ENCODE peak calls at places on chromosome 13, in four cellular contexts. H is IMR-90, D is H9, J is neural progenitor cell. B is an unnamed sample.

GRCh38 chr13:94952787-94953186 is 240.4 kb upstream of the SOX21 start:
- DNase-seq in H (no peak), D (no peak), J (no peak), B (no peak)

GRCh38 chr13:40101708-40102359 is 446.4 kb downstream of the COG6 start:
- DNase-seq in H (no peak), D (no peak), J (no peak), B (no peak)

GRCh38 chr13:73898276-73898675 is 235.9 kb downstream of the KLF12 start:
- DNase-seq in H (no peak), D (no peak), J (no peak), B (no peak)

GRCh38 chr13:98488736-98489135 is 88.2 kb downstream of the STK24 start:
- DNase-seq in H (no peak), D (no peak), J (no peak), B (no peak)

GRCh38 chr13:94595006-94595942 is 678 bp downstream of the TGDS start:
- DNase-seq in H (peak; percentile 30), D (peak; percentile 45), J (peak; percentile 40), B (no peak)

GRCh38 chr13:27788271-27788670 is 4.0 kb upstream of the GSX1 start:
- DNase-seq in H (no peak), D (no peak), J (no peak), B (no peak)

GRCh38 chr13:20685042-20685441 is 18.5 kb upstream of the IL17D start:
- DNase-seq in H (no peak), D (no peak), J (no peak), B (no peak)

GRCh38 chr13:83752141-83752540 is 130.1 kb downstream of the SLITRK1 start:
- DNase-seq in H (peak; percentile 47), D (no peak), J (no peak), B (no peak)

GRCh38 chr13:29190298-29190697 is 370.2 kb downstream of the MTUS2 start:
- DNase-seq in H (no peak), D (no peak), J (no peak), B (no peak)

GRCh38 chr13:49238621-49239020 is 9.1 kb upstream of the CDADC1 start:
- DNase-seq in H (no peak), D (no peak), J (no peak), B (no peak)

GRCh38 chr13:33543631-33544030 is 258.1 kb upstream of the STARD13 start:
- DNase-seq in H (no peak), D (no peak), J (peak; percentile 7), B (no peak)

GRCh38 chr13:75196112-75196855 is 285.7 kb downstream of the TBC1D4 start:
- DNase-seq in H (peak; percentile 8), D (no peak), J (no peak), B (no peak)

GRCh38 chr13:91567485-91568207 is 169.2 kb downstream of the GPC5 start:
- DNase-seq in H (no peak), D (no peak), J (no peak), B (no peak)

GRCh38 chr13:39684531-39685137 is 29.2 kb downstream of the COG6 start:
- DNase-seq in H (peak; percentile 65), D (no peak), J (peak; percentile 64), B (no peak)

GRCh38 chr13:60163525-60164471 is at the start of gene DIAPH3:
- DNase-seq in H (peak; percentile 95), D (peak; percentile 97), J (peak; percentile 99), B (peak; percentile 98)

GRCh38 chr13:48801255-48801654 is 147.5 kb downstream of the CYSLTR2 start:
- DNase-seq in H (peak; percentile 81), D (no peak), J (no peak), B (no peak)

GRCh38 chr13:34571716-34572115 is 370.4 kb upstream of the NBEA start:
- DNase-seq in H (no peak), D (no peak), J (no peak), B (no peak)

GRCh38 chr13:99916366-99917103 is 55.0 kb downstream of the ZIC5 start:
- DNase-seq in H (peak; percentile 71), D (no peak), J (peak; percentile 49), B (no peak)

GRCh38 chr13:113789167-113789566 is 30.1 kb downstream of the TMEM255B start:
- DNase-seq in H (no peak), D (no peak), J (no peak), B (no peak)

GRCh38 chr13:100508996-100509395 is 79.6 kb downstream of the GGACT start:
- DNase-seq in H (no peak), D (no peak), J (no peak), B (no peak)

GRCh38 chr13:30638301-30638700 is 20.6 kb downstream of the USPL1 start:
- DNase-seq in H (no peak), D (no peak), J (no peak), B (no peak)

GRCh38 chr13:99726261-99726894 is 225.1 kb downstream of the TM9SF2 start:
- DNase-seq in H (no peak), D (peak; percentile 32), J (peak; percentile 70), B (no peak)

GRCh38 chr13:81929988-81930387 is 1589.1 kb upstream of the SPRY2 start:
- DNase-seq in H (no peak), D (peak; percentile 25), J (peak; percentile 61), B (no peak)

GRCh38 chr13:52851153-52851962 is 2.9 kb upstream of the PCDH8 start:
- DNase-seq in H (no peak), D (peak; percentile 85), J (peak; percentile 97), B (peak; percentile 74)

GRCh38 chr13:91167706-91168459 is 179.6 kb upstream of the MIR17HG start:
- DNase-seq in H (no peak), D (no peak), J (no peak), B (no peak)

GRCh38 chr13:28707629-28708427 is 10.9 kb downstream of the SLC46A3 start:
- DNase-seq in H (peak; percentile 92), D (no peak), J (no peak), B (no peak)

GRCh38 chr13:93625536-93625935 is 398.9 kb downstream of the GPC6 start:
- DNase-seq in H (peak; percentile 10), D (no peak), J (no peak), B (no peak)

GRCh38 chr13:108915095-108915633 is 285.8 kb downstream of the MYO16 start:
- DNase-seq in H (peak; percentile 50), D (no peak), J (no peak), B (no peak)

GRCh38 chr13:31119526-31119925 is 42.2 kb downstream of the HSPH1 start:
- DNase-seq in H (no peak), D (no peak), J (no peak), B (no peak)

GRCh38 chr13:39577833-39578232 is 25.2 kb downstream of the LHFPL6 start:
- DNase-seq in H (no peak), D (no peak), J (no peak), B (no peak)

GRCh38 chr13:112444001-112444311 is 67.8 kb downstream of the SPACA7 start:
- DNase-seq in H (peak; percentile 42), D (peak; percentile 90), J (peak; percentile 93), B (peak; percentile 75)

GRCh38 chr13:99970761-99971575 is 599 bp downstream of the ZIC5 start:
- DNase-seq in H (no peak), D (peak; percentile 81), J (peak; percentile 87), B (no peak)

GRCh38 chr13:99809931-99810330 is 161.6 kb downstream of the ZIC5 start:
- DNase-seq in H (no peak), D (no peak), J (no peak), B (no peak)

GRCh38 chr13:95948646-95949045 is 104.6 kb downstream of the UGGT2 start:
- DNase-seq in H (peak; percentile 47), D (no peak), J (no peak), B (no peak)

GRCh38 chr13:105937451-105937850 is 598.0 kb downstream of the EFNB2 start:
- DNase-seq in H (peak; percentile 28), D (peak; percentile 41), J (no peak), B (no peak)

GRCh38 chr13:39463611-39464010 is 139.4 kb downstream of the LHFPL6 start:
- DNase-seq in H (no peak), D (no peak), J (no peak), B (no peak)

DNA sequence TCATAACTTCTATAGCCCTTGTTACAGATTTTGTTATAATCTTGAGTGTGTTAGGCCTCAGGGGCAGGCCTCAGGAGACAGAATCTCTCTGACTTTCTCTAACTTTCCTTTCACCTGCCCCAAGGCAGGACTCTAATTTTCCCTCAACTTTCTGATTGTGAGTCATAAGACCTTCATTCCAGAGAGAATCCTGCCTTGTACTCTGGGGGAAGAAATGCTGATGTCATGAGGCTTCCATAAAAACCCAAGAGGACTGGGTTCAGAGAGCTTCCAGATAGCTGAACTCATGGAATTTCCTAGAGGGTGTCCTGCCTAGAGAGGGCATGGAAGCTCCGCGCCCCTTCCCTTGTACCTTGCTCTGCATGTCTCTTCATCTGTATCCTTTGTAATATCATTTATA is 5.3 kb upstream of the KBTBD6 start:
- DNase-seq in H (peak; percentile 81), D (no peak), J (no peak), B (no peak)
- H3K9ac ChIP-seq in H (no peak overlapping the region), D (no peak overlapping the region), J (no peak overlapping the region), B (no peak overlapping the region)

GRCh38 chr13:41313659-41314197 is 2.7 kb downstream of the NAA16 start:
- DNase-seq in H (no peak), D (no peak), J (no peak), B (no peak)

GRCh38 chr13:41310963-41311606 is at the start of gene NAA16:
- DNase-seq in H (peak; percentile 90), D (peak; percentile 91), J (peak; percentile 95), B (peak; percentile 97)

GRCh38 chr13:41311607-41312500 is 787 bp downstream of the NAA16 start:
- DNase-seq in H (peak; percentile 43), D (no peak), J (peak; percentile 62), B (peak; percentile 84)

GRCh38 chr13:41315466-41316047 is 4.5 kb downstream of the NAA16 start:
- DNase-seq in H (peak; percentile 27), D (no peak), J (no peak), B (no peak)

DNA sequence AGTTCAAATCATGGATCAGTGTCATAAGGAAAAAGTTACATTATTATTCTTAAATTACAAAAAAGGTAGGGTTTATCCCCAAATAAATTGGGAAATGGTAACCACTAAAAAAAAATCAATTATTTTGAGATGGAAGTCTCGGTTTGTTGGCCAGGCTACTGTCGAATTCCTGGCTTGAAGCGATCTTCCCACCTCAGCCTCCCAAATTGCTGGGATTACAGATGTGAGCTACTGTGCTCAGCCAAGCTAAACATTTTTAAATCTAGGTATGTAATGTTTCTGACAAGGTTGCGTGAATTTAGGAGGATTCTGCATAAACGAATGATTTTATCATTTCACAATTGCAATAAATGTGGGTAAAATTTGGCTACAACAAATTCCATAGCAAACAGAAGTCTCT is 2.0 kb downstream of the NAA16 start:
- DNase-seq in H (no peak), D (no peak), J (peak; percentile 17), B (no peak)
- H3K9ac ChIP-seq in H (peak overlapping the region; percentile 62), D (no peak overlapping the region), J (no peak overlapping the region), B (no peak overlapping the region)

GRCh38 chr13:41645313-41645712 is 188.0 kb downstream of the RGCC start:
- DNase-seq in H (peak; percentile 90), D (no peak), J (no peak), B (peak; percentile 62)
- H3K9ac ChIP-seq in H (peak overlapping the region; percentile 61), D (no peak overlapping the region), J (no peak overlapping the region), B (no peak overlapping the region)

DNA sequence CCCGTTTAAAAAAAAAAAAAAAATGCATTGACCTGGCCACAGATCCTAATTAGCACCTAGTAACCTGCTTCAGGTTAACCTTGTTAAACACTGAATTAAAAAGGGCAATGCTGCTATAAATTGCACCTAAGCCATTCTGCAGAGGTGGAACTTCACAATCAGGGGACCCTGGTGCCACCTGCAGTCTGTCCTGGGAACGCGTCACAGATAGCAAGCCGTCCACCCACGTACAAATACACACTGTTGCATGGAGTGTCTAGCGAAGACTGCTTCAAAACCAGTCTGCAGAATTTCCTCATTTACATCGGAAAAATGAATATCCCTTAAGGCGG is 169.3 kb downstream of the COL4A1 start:
- DNase-seq in H (no peak), D (no peak), J (peak; percentile 43), B (no peak)
- H3K9ac ChIP-seq in H (no peak overlapping the region), D (no peak overlapping the region), J (no peak overlapping the region), B (peak overlapping the region; percentile 11)

GRCh38 chr13:102401755-102402154 is at the start of gene FGF14:
- DNase-seq in H (no peak), D (no peak), J (peak; percentile 10), B (no peak)
- H3K9ac ChIP-seq in H (no peak within 1 kb of the TSS), D (peak within 1 kb of the TSS; percentile 32), J (no peak within 1 kb of the TSS), B (no peak within 1 kb of the TSS)